ENCODE peak calls at places on chromosome 15, in four cellular contexts. W is activated CD8-positive, alpha-beta memory T cell treated with anti-CD3 and anti-CD28 coated beads for 48 hours; J is BE2C; H is SW 1271. F is an unnamed sample.

GRCh38 chr15:73335026-73335425 is 33.7 kb downstream of the HCN4 start:
- DNase-seq in W (no peak), J (no peak), H (no peak), F (no peak)

GRCh38 chr15:70436428-70436827 is 326.9 kb downstream of the UACA start:
- DNase-seq in W (no peak), J (no peak), H (no peak), F (no peak)

GRCh38 chr15:40258544-40258943 is 19.7 kb downstream of the PAK6 start:
- DNase-seq in H (no peak), W (no peak), J (no peak), F (no peak)

GRCh38 chr15:38538328-38539007 is 26.1 kb downstream of the RASGRP1 start:
- DNase-seq in J (no peak), W (no peak), H (no peak), F (no peak)

GRCh38 chr15:62469874-62470688 is 305.0 kb upstream of the C2CD4B start:
- DNase-seq in J (no peak), W (no peak), H (no peak), F (no peak)

GRCh38 chr15:88894819-88895767 is at the start of gene HAPLN3:
- DNase-seq in J (no peak), H (no peak), W (peak), F (no peak)

GRCh38 chr15:37528432-37528831 is 406.0 kb upstream of the TMCO5A start:
- DNase-seq in H (no peak), J (no peak), W (no peak), F (no peak)

GRCh38 chr15:80777137-80777536 is 2.0 kb upstream of the CEMIP start:
- DNase-seq in H (no peak), W (no peak), J (no peak), F (no peak)

GRCh38 chr15:68542771-68543544 is 35.8 kb upstream of the CORO2B start:
- DNase-seq in J (no peak), W (no peak), H (peak), F (no peak)

GRCh38 chr15:33780011-33780768 is 188.1 kb upstream of the CHRM5 start:
- DNase-seq in W (no peak), J (no peak), H (no peak), F (no peak)

GRCh38 chr15:64622410-64623260 is 152.8 kb downstream of the RBPMS2 start:
- DNase-seq in J (no peak), H (no peak), W (no peak), F (no peak)

GRCh38 chr15:25859838-25860645 is 3.1 kb downstream of the ATP10A start:
- DNase-seq in H (no peak), J (no peak), W (no peak), F (no peak)

GRCh38 chr15:100031665-100032357 is 298.6 kb upstream of the LYSMD4 start:
- DNase-seq in H (no peak), W (no peak), J (no peak), F (no peak)

GRCh38 chr15:96869122-96869521 is 538.6 kb downstream of the NR2F2 start:
- DNase-seq in W (no peak), J (no peak), H (peak), F (no peak)

GRCh38 chr15:85692873-85693272 is 101.9 kb downstream of the KLHL25 start:
- DNase-seq in H (no peak), W (no peak), J (no peak), F (no peak)

GRCh38 chr15:99163271-99164062 is 58.6 kb downstream of the SYNM start:
- DNase-seq in H (no peak), W (no peak), J (no peak), F (no peak)

GRCh38 chr15:60364306-60364924 is 33.4 kb downstream of the ANXA2 start:
- DNase-seq in W (no peak), H (no peak), J (no peak), F (no peak)

GRCh38 chr15:52076889-52077781 is 35.4 kb downstream of the BCL2L10 start:
- DNase-seq in W (no peak), H (peak), J (no peak), F (no peak)

GRCh38 chr15:60865507-60865906 is 363.6 kb downstream of the RORA start:
- DNase-seq in H (no peak), W (no peak), J (no peak), F (no peak)

GRCh38 chr15:101381671-101382212 is 86.7 kb upstream of the SNRPA1 start:
- DNase-seq in J (no peak), H (no peak), W (no peak), F (no peak)